ENCODE peak calls at places on chromosomes 2 and 18, in nine cellular contexts. W is right lobe of liver, Y is upper lobe of right lung, F is cardiac muscle cell, T is nephron progenitor cell, M is astrocyte of the spinal cord, X is type B pancreatic cell, S is adrenal gland, P is MCF 10A. O is an unnamed sample.

GRCh38 chr2:206250041-206250897 is 24.2 kb upstream of the ZDBF2 start:
- DNase-seq in Y (no peak), W (no peak), T (no peak), S (no peak), M (no peak), F (peak; percentile 21), P (no peak), X (no peak), O (no peak)

GRCh38 chr2:239563561-239563960 is 162.7 kb upstream of the HDAC4 start:
- DNase-seq in S (no peak), X (no peak), W (peak; percentile 21), Y (peak; percentile 44), T (no peak), P (no peak), M (no peak), F (no peak), O (no peak)

GRCh38 chr2:133352719-133353118 is 215.5 kb downstream of the NCKAP5 start:
- DNase-seq in Y (no peak), S (no peak), W (no peak), F (no peak), T (no peak), M (no peak), P (no peak), X (no peak), O (no peak)

GRCh38 chr2:229733606-229734205 is 19.4 kb upstream of the DNER start:
- DNase-seq in Y (no peak), M (no peak), P (no peak), X (no peak), W (no peak), S (no peak), T (no peak), F (no peak), O (no peak)

GRCh38 chr2:199811360-199811759 is 39.6 kb downstream of the FTCDNL1 start:
- DNase-seq in F (no peak), P (no peak), W (no peak), Y (no peak), M (no peak), T (no peak), X (no peak), S (no peak), O (no peak)

GRCh38 chr2:83273322-83273721 is 1185.8 kb downstream of the SUCLG1 start:
- DNase-seq in W (no peak), Y (no peak), P (no peak), T (no peak), X (no peak), S (no peak), M (no peak), F (no peak), O (no peak)

GRCh38 chr18:56770873-56771272 is 119.7 kb downstream of the WDR7 start:
- DNase-seq in T (no peak), Y (no peak), X (no peak), M (no peak), W (no peak), P (no peak), F (peak; percentile 6), S (no peak), O (no peak)

GRCh38 chr18:34738173-34738894 is 28.2 kb downstream of the DTNA start:
- DNase-seq in S (peak; percentile 33), X (no peak), M (peak; percentile 6), F (peak; percentile 14), W (no peak), T (no peak), Y (no peak), P (peak; percentile 43), O (no peak)

GRCh38 chr2:145644820-145645302 is 1124.9 kb upstream of the ZEB2 start:
- DNase-seq in Y (no peak), P (no peak), M (no peak), F (no peak), W (no peak), X (no peak), T (no peak), S (no peak), O (no peak)

GRCh38 chr2:150450765-150451164 is 36.7 kb downstream of the RND3 start:
- DNase-seq in W (no peak), T (no peak), F (no peak), Y (no peak), S (no peak), X (no peak), M (no peak), P (peak; percentile 40), O (no peak)

GRCh38 chr2:120447122-120447785 is 101.3 kb downstream of the INHBB start:
- DNase-seq in F (no peak), T (no peak), W (no peak), M (no peak), S (peak; percentile 77), Y (peak; percentile 36), X (no peak), P (no peak), O (no peak)

GRCh38 chr2:158907926-158908462 is 60.4 kb upstream of the TANC1 start:
- DNase-seq in W (no peak), X (no peak), F (no peak), M (no peak), T (no peak), S (no peak), P (no peak), Y (no peak), O (no peak)

GRCh38 chr2:240899468-240899865 is 3.5 kb upstream of the MAB21L4 start:
- DNase-seq in F (no peak), Y (no peak), P (no peak), S (no peak), T (no peak), X (no peak), W (no peak), M (no peak), O (no peak)

DNA sequence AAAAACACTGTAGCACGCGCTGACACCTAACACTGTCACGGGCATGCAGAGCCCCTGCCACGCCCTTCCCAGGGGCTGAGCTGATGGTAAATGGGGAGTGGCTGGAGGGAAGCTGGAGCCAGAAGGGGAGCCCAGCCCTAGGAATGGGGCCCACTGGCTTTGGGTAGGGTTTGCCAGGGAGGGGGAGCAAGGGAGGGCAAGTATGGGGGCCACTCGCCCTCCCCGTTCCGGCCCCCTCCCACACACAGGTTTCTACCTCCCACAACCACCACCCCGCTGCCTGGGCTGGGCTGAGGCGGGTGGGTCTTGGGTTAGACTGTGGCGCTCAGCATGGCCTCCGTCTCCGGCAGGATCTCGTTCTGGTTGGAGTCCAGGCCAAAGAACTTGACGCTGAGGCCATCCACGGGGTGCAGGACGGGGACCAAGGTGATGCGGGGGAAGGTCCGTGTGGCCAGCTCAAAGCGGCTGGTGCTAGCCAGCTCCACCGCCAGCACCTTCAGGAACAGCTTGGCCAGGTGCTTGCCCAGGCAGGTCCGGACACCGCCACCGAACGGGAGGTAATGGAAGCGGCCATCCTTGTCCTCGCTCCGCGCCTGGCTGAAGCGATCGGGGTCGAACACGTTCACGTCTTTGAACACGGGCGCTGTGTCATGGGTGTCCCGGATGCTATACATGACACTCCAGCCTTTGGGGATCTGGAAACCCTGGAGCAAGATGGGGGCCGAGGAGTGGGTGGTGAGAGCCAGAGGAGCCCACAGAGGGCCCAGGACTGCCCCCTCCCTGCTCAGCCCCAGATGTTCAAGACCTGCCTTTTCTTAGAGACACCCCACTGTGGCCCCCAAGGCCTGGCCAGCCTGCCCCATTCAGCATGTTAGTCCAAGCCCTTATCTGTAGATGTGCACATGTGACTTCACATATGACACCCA is 15.5 kb downstream of the CYP26B1 start:
- DNase-seq in Y (peak; percentile 62), X (peak; percentile 66), M (no peak), P (no peak), S (no peak), T (no peak), F (no peak), W (peak; percentile 48), O (no peak)
- TF ChIP-seq CTCF in Y (no peak), X (no peak), M (no peak), P (no peak), S (no peak), T (no peak), F (no peak), W (no peak), O (no peak)

GRCh38 chr2:138811454-138811853 is 31.3 kb upstream of the NXPH2 start:
- DNase-seq in F (no peak), X (no peak), W (no peak), Y (no peak), M (no peak), T (no peak), S (no peak), P (no peak), O (no peak)

GRCh38 chr2:138819964-138820363 is 39.8 kb upstream of the NXPH2 start:
- DNase-seq in P (no peak), W (no peak), S (no peak), M (no peak), T (no peak), X (no peak), F (no peak), Y (no peak), O (no peak)

GRCh38 chr2:138818479-138818878 is 38.3 kb upstream of the NXPH2 start:
- DNase-seq in S (no peak), X (no peak), P (no peak), T (no peak), W (no peak), Y (no peak), F (peak; percentile 2), M (no peak), O (no peak)

GRCh38 chr2:138814123-138814883 is 34.1 kb upstream of the NXPH2 start:
- DNase-seq in F (no peak), X (no peak), W (no peak), S (no peak), M (no peak), Y (no peak), P (peak; percentile 22), T (no peak), O (no peak)
- TF ChIP-seq CTCF in F (peak; percentile 15), X (peak; percentile 50), W (peak; percentile 42), S (no peak), M (peak; percentile 19), Y (peak; percentile 19), P (no peak), T (peak; percentile 14), O (no peak)

DNA sequence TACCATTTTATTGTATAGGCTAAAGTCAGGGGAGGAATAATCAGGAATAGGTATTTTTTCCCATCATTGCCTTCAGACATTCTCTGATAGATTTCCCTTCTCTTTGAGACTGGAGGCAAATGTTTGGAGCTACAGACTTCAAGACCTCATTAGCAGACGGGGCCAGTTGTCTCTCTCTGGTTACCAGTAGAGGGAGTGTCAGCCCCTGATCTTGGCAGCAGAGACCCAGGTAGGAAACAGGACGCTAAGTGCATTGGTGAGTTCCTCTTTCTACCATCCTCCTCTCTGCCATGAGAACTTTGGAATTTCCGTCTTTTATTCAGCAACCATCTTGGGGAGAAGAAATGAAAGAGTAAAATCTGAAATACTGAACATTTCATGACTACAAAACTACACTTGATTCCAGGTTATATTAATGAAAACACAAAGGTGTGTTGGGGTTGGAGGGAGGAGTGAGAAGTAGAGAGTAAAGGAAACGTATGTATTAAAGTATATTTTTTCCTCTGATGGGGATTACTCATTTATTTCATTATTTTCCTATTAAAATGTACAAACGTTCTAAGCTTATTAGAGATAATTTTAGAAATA is 186.2 kb upstream of the GCFC2 start:
- DNase-seq in S (no peak), F (peak; percentile 5), P (peak; percentile 72), W (no peak), X (no peak), T (peak; percentile 43), M (no peak), Y (no peak), O (no peak)
- TF ChIP-seq CTCF in S (peak; percentile 18), F (peak; percentile 33), P (peak; percentile 56), W (peak; percentile 63), X (peak; percentile 81), T (peak; percentile 66), M (peak; percentile 45), Y (peak; percentile 48), O (no peak)

DNA sequence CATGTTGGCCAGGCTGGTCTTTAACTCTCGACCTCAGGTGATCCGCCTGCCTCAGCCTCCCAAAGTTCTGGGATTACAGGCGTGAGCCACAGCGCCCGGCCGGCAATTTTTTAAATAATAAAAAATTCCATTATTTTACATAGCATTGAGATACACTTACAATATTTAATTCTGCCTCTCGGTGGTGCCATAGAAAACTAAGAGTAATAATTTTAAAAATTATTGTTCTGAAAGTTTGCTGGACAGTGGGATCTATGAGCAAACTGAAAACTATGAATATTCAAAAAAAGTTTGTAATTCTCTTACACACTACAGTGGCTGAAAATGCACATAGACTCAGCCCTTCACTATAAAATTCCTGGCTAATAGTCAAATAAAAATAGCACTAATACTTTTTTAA is 90.9 kb upstream of the STON1 start:
- DNase-seq in F (no peak), Y (no peak), X (no peak), P (no peak), M (no peak), T (no peak), W (no peak), S (no peak), O (no peak)
- TF ChIP-seq CTCF in F (no peak), Y (no peak), X (peak; percentile 17), P (no peak), M (no peak), T (no peak), W (no peak), S (no peak), O (no peak)

O was measured in mesothelial cell of epicardium.